ENCODE peak calls at places on chromosomes 2 and 18, in five cellular contexts. G is K562, P is A549, A is IMR-90, S is HepG2. E is an unnamed sample.

GRCh38 chr2:120384486-120385354 is 38.8 kb downstream of the INHBB start:
- DNase-seq in G (no peak), P (no peak), A (no peak), S (peak), E (no peak)

GRCh38 chr2:215664847-215665525 is 229.1 kb upstream of the FN1 start:
- DNase-seq in G (no peak), P (peak), A (peak), S (peak), E (no peak)

GRCh38 chr2:216424305-216424704 is 12.0 kb downstream of the SMARCAL1 start:
- DNase-seq in G (no peak), P (no peak), A (no peak), S (no peak), E (no peak)

GRCh38 chr18:43780782-43781340 is 503.6 kb upstream of the SYT4 start:
- DNase-seq in G (no peak), P (no peak), A (peak), S (no peak), E (no peak)

GRCh38 chr2:178482437-178482836 is 2.2 kb downstream of the PLEKHA3 start:
- DNase-seq in G (no peak), P (no peak), A (no peak), S (no peak), E (no peak)

GRCh38 chr18:57087985-57088384 is 58.9 kb upstream of the BOD1L2 start:
- DNase-seq in G (no peak), P (no peak), A (no peak), S (no peak), E (no peak)

GRCh38 chr18:62460851-62461300 is 61.9 kb upstream of the ZCCHC2 start:
- DNase-seq in G (no peak), P (peak), A (no peak), S (peak), E (no peak)

GRCh38 chr2:191218292-191218898 is 26.8 kb upstream of the MYO1B start:
- DNase-seq in G (peak), P (peak), A (peak), S (peak), E (peak)

GRCh38 chr2:150134223-150134858 is 353.1 kb downstream of the RND3 start:
- DNase-seq in G (no peak), P (peak), A (peak), S (no peak), E (no peak)

GRCh38 chr2:124318913-124319312 is 293.8 kb downstream of the CNTNAP5 start:
- DNase-seq in G (no peak), P (no peak), A (no peak), S (no peak), E (no peak)

GRCh38 chr2:224498991-224499390 is 86.2 kb downstream of the CUL3 start:
- DNase-seq in G (no peak), P (no peak), A (no peak), S (no peak), E (no peak)

GRCh38 chr2:218329027-218329825 is 27.4 kb upstream of the CATIP start:
- DNase-seq in G (no peak), P (no peak), A (no peak), S (no peak), E (no peak)

GRCh38 chr2:187499941-187500532 is 52.0 kb upstream of the CALCRL start:
- DNase-seq in G (peak), P (peak), A (peak), S (peak), E (no peak)
- TF ChIP-seq MAFK in G (no peak), P (no peak), A (no peak), S (no peak), E (no peak)

GRCh38 chr2:23523651-23524260 is 138.8 kb downstream of the KLHL29 start:
- DNase-seq in G (no peak), P (no peak), A (peak), S (no peak), E (no peak)
- TF ChIP-seq MAFK in G (no peak), P (no peak), A (no peak), S (no peak), E (no peak)

DNA sequence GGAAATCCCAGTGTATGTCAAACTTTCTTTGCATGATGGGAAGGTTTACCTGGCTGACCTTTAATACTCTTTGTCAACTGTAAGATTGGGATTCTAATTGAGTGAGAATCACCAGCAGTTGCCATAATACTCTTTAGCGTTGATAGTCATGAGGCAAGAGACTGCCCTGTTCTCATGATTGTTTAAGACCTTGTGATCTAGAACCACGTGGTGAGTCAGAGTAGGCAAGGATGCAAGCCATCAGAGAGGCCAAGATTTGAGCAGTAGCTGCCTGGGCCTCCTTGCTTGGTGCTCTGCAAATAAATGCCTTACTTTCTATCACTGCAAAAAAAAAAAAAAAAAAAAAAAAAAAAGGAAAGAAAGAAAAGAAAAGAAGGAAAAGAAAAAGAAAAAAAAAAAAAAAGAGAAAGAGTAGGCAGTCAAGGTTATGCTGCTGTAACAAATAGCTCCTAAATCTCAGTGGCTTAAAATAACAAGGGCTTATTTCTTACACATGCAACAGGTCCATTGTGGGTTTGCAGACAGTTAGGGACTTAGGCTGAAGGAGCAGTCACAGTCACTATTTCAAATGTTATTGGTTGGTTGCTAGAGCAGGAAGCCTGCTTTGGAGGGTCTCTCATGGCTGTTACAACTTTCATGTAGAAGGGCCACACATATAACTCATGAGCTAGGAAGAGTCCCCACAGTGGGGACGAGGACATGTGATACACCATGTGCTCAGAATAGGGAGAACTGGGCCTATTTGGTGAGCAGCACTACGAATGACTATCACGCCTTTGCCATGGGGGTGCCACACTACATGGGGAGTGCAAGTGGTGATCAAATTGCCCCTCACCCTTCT is 21.7 kb downstream of the IL1R2 start:
- DNase-seq in G (no peak), P (no peak), A (no peak), S (no peak), E (no peak)
- TF ChIP-seq MAFK in G (no peak), P (no peak), A (no peak), S (no peak), E (no peak)

GRCh38 chr18:6948656-6949055 is 168.9 kb downstream of the LAMA1 start:
- DNase-seq in G (no peak), P (no peak), A (no peak), S (no peak), E (no peak)

GRCh38 chr18:6950641-6951040 is 167.0 kb downstream of the LAMA1 start:
- DNase-seq in G (no peak), P (no peak), A (no peak), S (no peak), E (no peak)

GRCh38 chr18:6949800-6950586 is 167.6 kb downstream of the LAMA1 start:
- DNase-seq in G (no peak), P (no peak), A (no peak), S (no peak), E (no peak)

GRCh38 chr18:6954501-6954900 is 163.1 kb downstream of the LAMA1 start:
- DNase-seq in G (no peak), P (no peak), A (no peak), S (no peak), E (no peak)

GRCh38 chr18:6951336-6952090 is 166.1 kb downstream of the LAMA1 start:
- DNase-seq in G (no peak), P (no peak), A (no peak), S (no peak), E (no peak)
- TF ChIP-seq MAFK in G (no peak), P (no peak), A (no peak), S (no peak), E (no peak)

GRCh38 chr2:4381773-4382172 is 678.4 kb downstream of the DCDC2C start:
- DNase-seq in G (no peak), P (no peak), A (no peak), S (no peak), E (no peak)

DNA sequence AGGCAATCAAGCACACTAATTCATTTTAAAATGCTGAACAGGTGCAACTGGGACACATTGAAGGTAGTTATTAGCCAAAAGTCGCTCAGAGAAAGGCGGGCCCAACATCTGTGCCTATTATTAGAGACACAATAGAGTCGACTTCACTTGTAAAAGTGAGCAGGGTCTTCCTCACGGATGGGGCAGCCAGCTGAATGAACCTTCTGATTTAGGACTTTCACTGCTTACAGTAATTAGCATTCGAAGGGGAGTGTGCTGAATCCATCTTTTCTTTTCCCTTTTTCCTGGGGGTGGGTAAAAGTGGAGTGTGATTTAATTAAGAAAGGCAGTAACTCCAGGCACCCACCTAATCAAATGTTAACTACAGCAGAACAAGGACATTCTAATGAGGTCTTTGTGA is 677.7 kb downstream of the DCDC2C start:
- DNase-seq in G (no peak), P (no peak), A (no peak), S (no peak), E (no peak)
- TF ChIP-seq MAFK in G (no peak), P (no peak), A (no peak), S (no peak), E (no peak)

DNA sequence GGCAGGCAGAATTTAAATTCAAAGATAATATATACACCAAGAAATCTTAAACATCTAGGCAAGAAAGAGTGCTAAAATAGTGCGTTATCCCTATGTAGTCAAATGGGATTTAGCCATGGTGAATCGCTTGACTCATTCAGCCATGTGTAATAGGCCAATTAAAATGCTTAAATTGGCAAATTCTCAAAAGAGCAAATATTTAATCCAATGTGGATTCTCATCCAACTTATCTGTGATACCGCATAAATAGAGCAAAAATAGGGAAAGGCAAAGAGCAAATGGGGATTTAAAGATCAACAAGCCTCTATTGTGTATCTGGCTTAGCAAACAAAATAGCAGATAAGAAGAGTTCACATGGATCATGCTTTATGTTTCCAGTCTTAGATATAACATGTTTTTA is 123.2 kb upstream of the RPRM start:
- DNase-seq in G (no peak), P (no peak), A (no peak), S (no peak), E (no peak)
- TF ChIP-seq MAFK in G (no peak), P (no peak), A (no peak), S (no peak), E (no peak)

GRCh38 chr2:194004590-194005206 is 1652.3 kb upstream of the SLC39A10 start:
- DNase-seq in G (no peak), P (no peak), A (no peak), S (no peak), E (no peak)
- TF ChIP-seq MAFK in G (no peak), P (no peak), A (no peak), S (no peak), E (no peak)

GRCh38 chr2:211203986-211204385 is 647.6 kb downstream of the CPS1 start:
- DNase-seq in G (no peak), P (no peak), A (no peak), S (no peak), E (no peak)
- TF ChIP-seq MAFK in G (no peak), P (no peak), A (no peak), S (no peak), E (no peak)